ENCODE peak calls at places on chromosomes 16 and 17, in nine cellular contexts. N is Daoy; U is activated CD8-positive, alpha-beta memory T cell treated with anti-CD3 and anti-CD28 coated beads for 4 hours; I is HEK293T; Y is CD8-positive, alpha-beta T cell; W is CD4-positive, alpha-beta memory T cell; T is MV-4-11; G is sigmoid colon; O is Jurkat, Clone E6-1. V is an unnamed sample.

GRCh38 chr16:30738984-30739951 is 9.0 kb upstream of the PHKG2 start:
- DNase-seq in N (no peak), U (no peak), I (no peak), Y (no peak), W (no peak), T (no peak), G (peak), O (no peak), V (no peak)

GRCh38 chr16:5187402-5187952 is 89.9 kb upstream of the EEF2KMT start:
- DNase-seq in N (peak), U (no peak), I (no peak), Y (no peak), W (no peak), T (no peak), G (no peak), O (no peak), V (no peak)

GRCh38 chr17:55540414-55541091 is 29.3 kb upstream of the SMIM36 start:
- DNase-seq in N (peak), U (no peak), I (no peak), Y (no peak), W (no peak), T (no peak), G (no peak), O (no peak), V (peak)

GRCh38 chr17:50106393-50107131 is 11.4 kb downstream of the PDK2 start:
- DNase-seq in N (no peak), U (no peak), I (no peak), Y (no peak), W (no peak), T (no peak), G (no peak), O (no peak), V (no peak)

GRCh38 chr16:2033057-2033911 is 6.6 kb downstream of the NHERF2 start:
- DNase-seq in N (peak), U (no peak), I (no peak), Y (no peak), W (no peak), T (no peak), G (peak), O (no peak), V (no peak)

GRCh38 chr17:285751-286422 is 66.7 kb downstream of the RPH3AL start:
- DNase-seq in N (no peak), U (no peak), I (no peak), Y (no peak), W (no peak), T (no peak), G (peak), O (no peak), V (no peak)

GRCh38 chr17:43018008-43018853 is 4.0 kb downstream of the VAT1 start:
- DNase-seq in N (no peak), U (no peak), I (no peak), Y (peak), W (peak), T (peak), G (no peak), O (peak), V (peak)

GRCh38 chr17:21549107-21549687 is 143.1 kb upstream of the KCNJ18 start:
- DNase-seq in N (peak), U (no peak), I (no peak), Y (no peak), W (no peak), T (no peak), G (no peak), O (no peak), V (no peak)

GRCh38 chr17:27526603-27527002 is 70.4 kb downstream of the KSR1 start:
- DNase-seq in N (no peak), U (no peak), I (no peak), Y (no peak), W (no peak), T (peak), G (peak), O (peak), V (no peak)

GRCh38 chr17:10088444-10088843 is 110.0 kb downstream of the GAS7 start:
- DNase-seq in N (no peak), U (no peak), I (no peak), Y (no peak), W (no peak), T (no peak), G (peak), O (no peak), V (no peak)

GRCh38 chr16:280552-280951 is at the start of gene ARHGDIG:
- DNase-seq in N (no peak), U (no peak), I (peak), Y (no peak), W (no peak), T (no peak), G (no peak), O (no peak), V (no peak)

GRCh38 chr16:51039638-51040331 is 111.3 kb downstream of the SALL1 start:
- DNase-seq in N (no peak), U (no peak), I (no peak), Y (no peak), W (no peak), T (no peak), G (no peak), O (no peak), V (no peak)

GRCh38 chr16:87860553-87861299 is 8.6 kb downstream of the SLC7A5 start:
- DNase-seq in N (peak), U (no peak), I (no peak), Y (no peak), W (peak), T (peak), G (peak), O (no peak), V (peak)

GRCh38 chr17:15000661-15001060 is 264.5 kb downstream of the PMP22 start:
- DNase-seq in N (no peak), U (no peak), I (no peak), Y (no peak), W (no peak), T (no peak), G (no peak), O (no peak), V (no peak)

GRCh38 chr16:31301708-31302400 is 42.1 kb downstream of the ITGAM start:
- DNase-seq in N (peak), U (no peak), I (no peak), Y (no peak), W (no peak), T (peak), G (no peak), O (peak), V (peak)

GRCh38 chr17:9266031-9266680 is 244.8 kb downstream of the NTN1 start:
- DNase-seq in N (no peak), U (no peak), I (no peak), Y (no peak), W (no peak), T (no peak), G (no peak), O (no peak), V (no peak)

V was measured in A549.